ENCODE peak calls at places on chromosomes 13 and 19, in eight cellular contexts. One of them, this sample, is unnamed.
A peak's percentile ranks its signal among the peaks of the same experiment; 100 is the strongest.

GRCh38 chr19:38223617-38224013 is 407 bp downstream of the DPF1 start:
- DNase-seq in astrocyte: no peak
- DNase-seq in uterus: no peak
- DNase-seq in heart right ventricle: no peak
- DNase-seq in dorsolateral prefrontal cortex: no peak
- DNase-seq in breast epithelium: no peak
- DNase-seq in adrenal gland: no peak
- DNase-seq in tibial nerve: no peak
- DNase-seq in this sample: no peak

GRCh38 chr19:17737690-17738153 is 13.6 kb upstream of the FCHO1 start:
- DNase-seq in breast epithelium: no peak
- DNase-seq in tibial nerve: no peak
- DNase-seq in uterus: no peak
- DNase-seq in heart right ventricle: no peak
- DNase-seq in astrocyte: no peak
- DNase-seq in dorsolateral prefrontal cortex: no peak
- DNase-seq in adrenal gland: no peak
- DNase-seq in this sample: no peak

GRCh38 chr13:36212789-36213188 is 1.6 kb downstream of the SOHLH2 start:
- DNase-seq in adrenal gland: no peak
- DNase-seq in breast epithelium: no peak
- DNase-seq in astrocyte: no peak
- DNase-seq in uterus: no peak
- DNase-seq in tibial nerve: no peak
- DNase-seq in heart right ventricle: no peak
- DNase-seq in dorsolateral prefrontal cortex: no peak
- DNase-seq in this sample: no peak

GRCh38 chr13:66099825-66100224 is 1130.3 kb downstream of the PCDH9 start:
- DNase-seq in uterus: no peak
- DNase-seq in tibial nerve: no peak
- DNase-seq in dorsolateral prefrontal cortex: no peak
- DNase-seq in adrenal gland: no peak
- DNase-seq in astrocyte: no peak
- DNase-seq in breast epithelium: no peak
- DNase-seq in heart right ventricle: no peak
- DNase-seq in this sample: no peak

GRCh38 chr13:27487776-27488175 is 37.4 kb upstream of the MTIF3 start:
- DNase-seq in astrocyte: no peak
- DNase-seq in breast epithelium: no peak
- DNase-seq in uterus: no peak
- DNase-seq in heart right ventricle: no peak
- DNase-seq in adrenal gland: no peak
- DNase-seq in dorsolateral prefrontal cortex: no peak
- DNase-seq in tibial nerve: no peak
- DNase-seq in this sample: no peak

GRCh38 chr13:27481766-27482165 is 31.4 kb upstream of the MTIF3 start:
- DNase-seq in heart right ventricle: no peak
- DNase-seq in dorsolateral prefrontal cortex: no peak
- DNase-seq in uterus: peak; percentile 15
- DNase-seq in astrocyte: no peak
- DNase-seq in breast epithelium: no peak
- DNase-seq in adrenal gland: peak; percentile 40
- DNase-seq in tibial nerve: no peak
- DNase-seq in this sample: no peak

GRCh38 chr13:42883771-42884170 is 102.4 kb downstream of the FAM216B start:
- DNase-seq in uterus: no peak
- DNase-seq in breast epithelium: no peak
- DNase-seq in dorsolateral prefrontal cortex: no peak
- DNase-seq in astrocyte: peak; percentile 14
- DNase-seq in tibial nerve: no peak
- DNase-seq in heart right ventricle: no peak
- DNase-seq in adrenal gland: peak; percentile 69
- DNase-seq in this sample: no peak

GRCh38 chr19:2422951-2423880 is 4.2 kb downstream of the TIMM13 start:
- DNase-seq in tibial nerve: no peak
- DNase-seq in adrenal gland: peak; percentile 76
- DNase-seq in dorsolateral prefrontal cortex: no peak
- DNase-seq in uterus: no peak
- DNase-seq in breast epithelium: no peak
- DNase-seq in astrocyte: no peak
- DNase-seq in heart right ventricle: no peak
- DNase-seq in this sample: no peak

GRCh38 chr19:49436381-49437017 is 4.8 kb downstream of the SLC17A7 start:
- DNase-seq in dorsolateral prefrontal cortex: no peak
- DNase-seq in astrocyte: no peak
- DNase-seq in adrenal gland: no peak
- DNase-seq in heart right ventricle: no peak
- DNase-seq in uterus: no peak
- DNase-seq in breast epithelium: no peak
- DNase-seq in tibial nerve: no peak
- DNase-seq in this sample: no peak

GRCh38 chr13:83214452-83214851 is 667.8 kb downstream of the SLITRK1 start:
- DNase-seq in breast epithelium: no peak
- DNase-seq in heart right ventricle: no peak
- DNase-seq in uterus: no peak
- DNase-seq in astrocyte: no peak
- DNase-seq in dorsolateral prefrontal cortex: no peak
- DNase-seq in tibial nerve: no peak
- DNase-seq in adrenal gland: no peak
- DNase-seq in this sample: no peak

GRCh38 chr13:87403748-87404432 is 267.3 kb upstream of the SLITRK5 start:
- DNase-seq in breast epithelium: no peak
- DNase-seq in heart right ventricle: no peak
- DNase-seq in astrocyte: no peak
- DNase-seq in adrenal gland: no peak
- DNase-seq in uterus: no peak
- DNase-seq in dorsolateral prefrontal cortex: no peak
- DNase-seq in tibial nerve: no peak
- DNase-seq in this sample: no peak

GRCh38 chr13:32165791-32166190 is 134.2 kb downstream of the FRY start:
- DNase-seq in uterus: no peak
- DNase-seq in dorsolateral prefrontal cortex: peak; percentile 49
- DNase-seq in breast epithelium: no peak
- DNase-seq in tibial nerve: no peak
- DNase-seq in heart right ventricle: peak; percentile 67
- DNase-seq in astrocyte: no peak
- DNase-seq in adrenal gland: no peak
- DNase-seq in this sample: peak; percentile 77

GRCh38 chr13:46097015-46097414 is 7.8 kb downstream of the CPB2 start:
- DNase-seq in dorsolateral prefrontal cortex: peak; percentile 45
- DNase-seq in uterus: no peak
- DNase-seq in astrocyte: no peak
- DNase-seq in adrenal gland: no peak
- DNase-seq in heart right ventricle: no peak
- DNase-seq in tibial nerve: no peak
- DNase-seq in breast epithelium: no peak
- DNase-seq in this sample: peak; percentile 15

GRCh38 chr13:75222031-75222430 is 259.9 kb downstream of the TBC1D4 start:
- DNase-seq in breast epithelium: no peak
- DNase-seq in astrocyte: peak; percentile 41
- DNase-seq in heart right ventricle: no peak
- DNase-seq in dorsolateral prefrontal cortex: no peak
- DNase-seq in uterus: no peak
- DNase-seq in adrenal gland: no peak
- DNase-seq in tibial nerve: peak; percentile 16
- DNase-seq in this sample: no peak

GRCh38 chr19:3494051-3494450 is 6.4 kb downstream of the DOHH start:
- DNase-seq in astrocyte: no peak
- DNase-seq in uterus: no peak
- DNase-seq in breast epithelium: no peak
- DNase-seq in dorsolateral prefrontal cortex: peak; percentile 95
- DNase-seq in heart right ventricle: no peak
- DNase-seq in adrenal gland: no peak
- DNase-seq in tibial nerve: no peak
- DNase-seq in this sample: peak; percentile 94

GRCh38 chr19:29016353-29016752 is 196.6 kb downstream of the UQCRFS1 start:
- DNase-seq in tibial nerve: no peak
- DNase-seq in heart right ventricle: no peak
- DNase-seq in uterus: no peak
- DNase-seq in breast epithelium: no peak
- DNase-seq in astrocyte: no peak
- DNase-seq in adrenal gland: no peak
- DNase-seq in dorsolateral prefrontal cortex: no peak
- DNase-seq in this sample: no peak

GRCh38 chr19:51621178-51621577 is 9.0 kb downstream of the SIGLEC5 start:
- DNase-seq in heart right ventricle: no peak
- DNase-seq in tibial nerve: no peak
- DNase-seq in adrenal gland: no peak
- DNase-seq in uterus: no peak
- DNase-seq in dorsolateral prefrontal cortex: no peak
- DNase-seq in breast epithelium: no peak
- DNase-seq in astrocyte: no peak
- DNase-seq in this sample: no peak

GRCh38 chr19:50792246-50792851 is 2.1 kb downstream of the ACP4 start:
- DNase-seq in heart right ventricle: no peak
- DNase-seq in breast epithelium: no peak
- DNase-seq in tibial nerve: no peak
- DNase-seq in adrenal gland: no peak
- DNase-seq in uterus: no peak
- DNase-seq in astrocyte: no peak
- DNase-seq in dorsolateral prefrontal cortex: no peak
- DNase-seq in this sample: no peak

GRCh38 chr13:26473571-26474230 is 83.8 kb upstream of the WASF3 start:
- DNase-seq in tibial nerve: no peak
- DNase-seq in uterus: no peak
- DNase-seq in adrenal gland: no peak
- DNase-seq in astrocyte: no peak
- DNase-seq in dorsolateral prefrontal cortex: no peak
- DNase-seq in breast epithelium: no peak
- DNase-seq in heart right ventricle: no peak
- DNase-seq in this sample: no peak

GRCh38 chr19:46990998-46991676 is 28.5 kb upstream of the NPAS1 start:
- DNase-seq in heart right ventricle: peak; percentile 91
- DNase-seq in uterus: peak; percentile 89
- DNase-seq in astrocyte: peak; percentile 52
- DNase-seq in dorsolateral prefrontal cortex: peak; percentile 87
- DNase-seq in tibial nerve: peak; percentile 89
- DNase-seq in breast epithelium: peak; percentile 75
- DNase-seq in adrenal gland: peak; percentile 89
- DNase-seq in this sample: peak; percentile 49

DNA sequence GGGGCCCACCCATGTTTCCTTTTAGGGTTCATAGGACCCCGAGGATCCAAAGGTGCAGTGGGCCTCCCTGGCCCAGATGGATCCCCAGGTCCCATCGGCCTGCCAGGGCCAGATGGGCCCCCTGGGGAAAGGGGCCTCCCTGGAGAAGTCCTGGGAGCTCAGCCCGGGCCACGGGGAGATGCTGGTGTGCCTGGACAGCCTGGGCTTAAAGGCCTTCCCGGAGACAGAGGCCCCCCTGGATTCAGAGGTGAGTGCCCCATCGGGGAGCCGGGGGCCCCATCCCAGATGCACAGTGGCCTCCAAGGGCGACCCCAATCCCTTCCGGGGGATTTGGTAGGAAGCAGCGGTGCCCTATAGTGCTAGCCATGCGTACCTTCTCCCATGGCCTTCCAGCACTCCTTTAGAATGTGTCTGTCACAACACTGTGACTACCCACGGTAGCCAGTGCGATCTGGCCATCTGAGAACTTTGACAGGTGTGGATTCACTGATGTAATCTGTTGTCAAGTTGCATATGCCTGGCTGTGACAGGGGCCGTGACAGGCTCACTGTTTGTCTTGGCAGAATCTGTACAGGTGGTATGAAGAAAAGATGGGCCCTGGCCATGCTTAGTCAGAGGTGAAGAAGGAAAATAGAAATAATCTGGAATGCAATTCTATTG is 88.5 kb downstream of the RAB20 start:
- DNase-seq in astrocyte: no peak
- DNase-seq in breast epithelium: no peak
- DNase-seq in adrenal gland: no peak
- DNase-seq in tibial nerve: no peak
- DNase-seq in dorsolateral prefrontal cortex: no peak
- DNase-seq in heart right ventricle: no peak
- DNase-seq in uterus: no peak
- DNase-seq in this sample: no peak
- H3K27ac ChIP-seq in astrocyte: no peak overlapping the region
- H3K27ac ChIP-seq in breast epithelium: no peak overlapping the region
- H3K27ac ChIP-seq in adrenal gland: no peak overlapping the region
- H3K27ac ChIP-seq in tibial nerve: no peak overlapping the region
- H3K27ac ChIP-seq in dorsolateral prefrontal cortex: no peak overlapping the region
- H3K27ac ChIP-seq in heart right ventricle: no peak overlapping the region
- H3K27ac ChIP-seq in uterus: no peak overlapping the region
- H3K27ac ChIP-seq in this sample: no peak overlapping the region

GRCh38 chr19:4517451-4518057 is 732 bp downstream of the PLIN4 start:
- DNase-seq in heart right ventricle: no peak
- DNase-seq in uterus: no peak
- DNase-seq in dorsolateral prefrontal cortex: no peak
- DNase-seq in breast epithelium: no peak
- DNase-seq in astrocyte: no peak
- DNase-seq in tibial nerve: no peak
- DNase-seq in adrenal gland: no peak
- DNase-seq in this sample: no peak
- H3K27ac ChIP-seq in heart right ventricle: peak overlapping the region; percentile 95
- H3K27ac ChIP-seq in uterus: peak overlapping the region; percentile 92
- H3K27ac ChIP-seq in dorsolateral prefrontal cortex: peak overlapping the region; percentile 48
- H3K27ac ChIP-seq in breast epithelium: peak overlapping the region; percentile 88
- H3K27ac ChIP-seq in astrocyte: no peak overlapping the region
- H3K27ac ChIP-seq in tibial nerve: no peak overlapping the region
- H3K27ac ChIP-seq in adrenal gland: no peak overlapping the region
- H3K27ac ChIP-seq in this sample: peak overlapping the region; percentile 64

GRCh38 chr13:79492313-79492798 is 11.4 kb downstream of the NDFIP2 start:
- DNase-seq in heart right ventricle: no peak
- DNase-seq in adrenal gland: no peak
- DNase-seq in tibial nerve: no peak
- DNase-seq in astrocyte: peak; percentile 36
- DNase-seq in dorsolateral prefrontal cortex: no peak
- DNase-seq in breast epithelium: no peak
- DNase-seq in uterus: no peak
- DNase-seq in this sample: no peak
- H3K27ac ChIP-seq in heart right ventricle: no peak overlapping the region
- H3K27ac ChIP-seq in adrenal gland: peak overlapping the region; percentile 3
- H3K27ac ChIP-seq in tibial nerve: no peak overlapping the region
- H3K27ac ChIP-seq in astrocyte: peak overlapping the region; percentile 65
- H3K27ac ChIP-seq in dorsolateral prefrontal cortex: peak overlapping the region; percentile 71
- H3K27ac ChIP-seq in breast epithelium: no peak overlapping the region
- H3K27ac ChIP-seq in uterus: no peak overlapping the region
- H3K27ac ChIP-seq in this sample: peak overlapping the region; percentile 9

GRCh38 chr19:868458-869244 is 9.2 kb downstream of the CFD start:
- DNase-seq in breast epithelium: no peak
- DNase-seq in heart right ventricle: no peak
- DNase-seq in tibial nerve: no peak
- DNase-seq in adrenal gland: no peak
- DNase-seq in uterus: no peak
- DNase-seq in astrocyte: no peak
- DNase-seq in dorsolateral prefrontal cortex: no peak
- DNase-seq in this sample: no peak

GRCh38 chr19:869245-870177 is 10.0 kb downstream of the CFD start:
- DNase-seq in uterus: peak; percentile 94
- DNase-seq in adrenal gland: peak; percentile 77
- DNase-seq in heart right ventricle: peak; percentile 67
- DNase-seq in dorsolateral prefrontal cortex: no peak
- DNase-seq in breast epithelium: no peak
- DNase-seq in astrocyte: peak; percentile 93
- DNase-seq in tibial nerve: peak; percentile 80
- DNase-seq in this sample: no peak

GRCh38 chr19:867301-867793 is 7.9 kb downstream of the CFD start:
- DNase-seq in adrenal gland: no peak
- DNase-seq in astrocyte: no peak
- DNase-seq in dorsolateral prefrontal cortex: no peak
- DNase-seq in heart right ventricle: no peak
- DNase-seq in tibial nerve: no peak
- DNase-seq in uterus: no peak
- DNase-seq in breast epithelium: no peak
- DNase-seq in this sample: no peak

GRCh38 chr19:866769-867300 is 7.4 kb downstream of the CFD start:
- DNase-seq in uterus: no peak
- DNase-seq in breast epithelium: no peak
- DNase-seq in adrenal gland: no peak
- DNase-seq in astrocyte: no peak
- DNase-seq in tibial nerve: no peak
- DNase-seq in heart right ventricle: no peak
- DNase-seq in dorsolateral prefrontal cortex: no peak
- DNase-seq in this sample: no peak

GRCh38 chr19:867855-868457 is 8.5 kb downstream of the CFD start:
- DNase-seq in heart right ventricle: no peak
- DNase-seq in adrenal gland: no peak
- DNase-seq in dorsolateral prefrontal cortex: no peak
- DNase-seq in breast epithelium: no peak
- DNase-seq in astrocyte: no peak
- DNase-seq in uterus: no peak
- DNase-seq in tibial nerve: no peak
- DNase-seq in this sample: no peak
- H3K27ac ChIP-seq in heart right ventricle: peak overlapping the region; percentile 61
- H3K27ac ChIP-seq in adrenal gland: no peak overlapping the region
- H3K27ac ChIP-seq in dorsolateral prefrontal cortex: no peak overlapping the region
- H3K27ac ChIP-seq in breast epithelium: peak overlapping the region; percentile 93
- H3K27ac ChIP-seq in astrocyte: no peak overlapping the region
- H3K27ac ChIP-seq in uterus: no peak overlapping the region
- H3K27ac ChIP-seq in tibial nerve: no peak overlapping the region
- H3K27ac ChIP-seq in this sample: no peak overlapping the region

This sample was measured in caudate nucleus.